ENCODE peak calls at places on chromosomes 11 and 22, in five cellular contexts. S is HCT116, R is MM.1S, U is hepatocyte, B is GM23248. J is an unnamed sample.

GRCh38 chr22:20023214-20023613 is 2.3 kb downstream of the TANGO2 start:
- DNase-seq in S (no peak), R (no peak), U (no peak), B (no peak), J (no peak)

GRCh38 chr11:63564056-63564784 is 1.0 kb upstream of the PLAAT2 start:
- DNase-seq in S (no peak), R (peak; percentile 90), U (peak; percentile 37), B (no peak), J (no peak)

GRCh38 chr11:120446802-120447201 is 64.7 kb upstream of the GRIK4 start:
- DNase-seq in S (no peak), R (no peak), U (no peak), B (no peak), J (no peak)

GRCh38 chr11:100816823-100817222 is 129.7 kb downstream of the ARHGAP42 start:
- DNase-seq in S (no peak), R (no peak), U (no peak), B (no peak), J (peak; percentile 83)

GRCh38 chr11:112418438-112418837 is 157.8 kb upstream of the PLET1 start:
- DNase-seq in S (no peak), R (no peak), U (no peak), B (no peak), J (no peak)

GRCh38 chr11:72091292-72091691 is 10.6 kb downstream of the LRRC51 start:
- DNase-seq in S (no peak), R (peak; percentile 28), U (peak; percentile 82), B (peak; percentile 74), J (peak; percentile 80)

GRCh38 chr11:134658481-134659080 is 246.5 kb upstream of the B3GAT1 start:
- DNase-seq in S (no peak), R (no peak), U (no peak), B (no peak), J (no peak)

GRCh38 chr11:44399968-44400367 is 90.0 kb upstream of the ALX4 start:
- DNase-seq in S (no peak), R (peak; percentile 42), U (no peak), B (no peak), J (no peak)

GRCh38 chr11:129063118-129063517 is 120.4 kb upstream of the TP53AIP1 start:
- DNase-seq in S (no peak), R (no peak), U (no peak), B (no peak), J (no peak)

GRCh38 chr22:50739279-50739691 is 1.3 kb downstream of the ACR start:
- DNase-seq in S (no peak), R (no peak), U (no peak), B (no peak), J (no peak)

GRCh38 chr22:34592341-34592740 is 473.6 kb upstream of the ISX start:
- DNase-seq in S (no peak), R (no peak), U (no peak), B (no peak), J (no peak)

GRCh38 chr11:68753300-68753699 is 2.0 kb upstream of the TESMIN start:
- DNase-seq in S (no peak), R (no peak), U (no peak), B (no peak), J (no peak)

GRCh38 chr11:74011360-74012071 is 2.6 kb upstream of the UCP3 start:
- DNase-seq in S (no peak), R (no peak), U (no peak), B (peak; percentile 55), J (no peak)

GRCh38 chr22:32999039-32999861 is 58.9 kb downstream of the SYN3 start:
- DNase-seq in S (no peak), R (no peak), U (no peak), B (no peak), J (no peak)

GRCh38 chr22:30781271-30781875 is 86.7 kb downstream of the OSBP2 start:
- DNase-seq in S (no peak), R (no peak), U (no peak), B (peak; percentile 27), J (peak; percentile 66)

GRCh38 chr11:14362613-14363012 is 3.6 kb upstream of the RRAS2 start:
- DNase-seq in S (no peak), R (no peak), U (no peak), B (no peak), J (no peak)

GRCh38 chr22:26410398-26410797 is 18.7 kb upstream of the ASPHD2 start:
- DNase-seq in S (no peak), R (no peak), U (no peak), B (no peak), J (no peak)

GRCh38 chr11:94563176-94563847 is 3.9 kb upstream of the PIWIL4 start:
- DNase-seq in S (no peak), R (no peak), U (no peak), B (peak; percentile 90), J (peak; percentile 76)

GRCh38 chr11:118102721-118103261 is 16.0 kb upstream of the SMIM35 start:
- DNase-seq in S (no peak), R (no peak), U (no peak), B (no peak), J (no peak)

GRCh38 chr11:66883021-66883968 is 26.4 kb downstream of the LRFN4 start:
- DNase-seq in S (peak; percentile 68), R (peak; percentile 61), U (peak; percentile 72), B (peak; percentile 88), J (peak; percentile 88)

GRCh38 chr11:7522546-7522945 is 8.7 kb downstream of the PPFIBP2 start:
- DNase-seq in S (no peak), R (no peak), U (no peak), B (no peak), J (no peak)

GRCh38 chr11:76629853-76630599 is 40.5 kb downstream of the LRRC32 start:
- DNase-seq in S (no peak), R (no peak), U (peak; percentile 52), B (peak; percentile 53), J (no peak)

DNA sequence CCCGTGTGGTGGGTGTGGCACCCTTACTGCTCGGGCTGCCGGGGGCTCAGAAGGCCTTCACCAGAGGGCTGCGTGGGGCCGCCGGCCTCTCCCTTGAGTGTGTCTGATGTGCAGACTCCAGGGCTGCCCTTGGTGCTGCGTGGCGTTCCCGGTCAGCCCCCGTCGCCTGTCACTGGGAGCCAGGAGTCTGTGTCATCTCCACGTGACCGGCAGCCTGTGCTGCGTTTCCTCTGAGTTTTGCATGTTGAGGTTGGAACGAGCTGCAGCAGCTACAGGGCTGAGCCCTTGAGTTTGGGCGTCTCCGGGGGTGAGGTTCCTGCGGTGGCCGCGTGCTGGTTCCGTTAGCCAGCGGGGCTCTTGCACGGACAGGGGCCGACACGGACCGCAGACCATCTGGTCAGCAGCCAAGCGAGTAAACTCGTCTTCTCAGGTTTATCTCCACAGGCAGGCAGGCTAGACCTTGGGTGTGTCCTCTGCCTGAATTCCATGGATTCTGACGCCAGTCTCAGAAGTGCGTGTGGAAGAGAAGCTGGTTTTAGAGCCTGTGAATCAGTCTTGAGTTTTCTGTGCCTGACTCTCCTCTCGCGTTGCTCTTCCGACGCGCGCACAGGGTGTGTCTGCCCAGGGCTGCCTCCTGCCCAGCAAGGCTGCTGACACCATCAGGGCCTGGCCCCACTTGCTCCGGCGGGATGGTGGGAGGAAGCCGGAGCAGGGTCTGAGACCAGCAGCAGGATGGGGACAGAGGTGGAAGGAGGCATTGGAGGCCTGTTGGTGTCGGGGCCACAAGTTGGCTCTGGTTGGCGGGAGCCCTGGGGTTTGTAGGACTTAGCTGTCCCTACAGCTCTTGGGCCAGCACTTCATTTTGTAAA is 10.5 kb downstream of the PTDSS2 start:
- DNase-seq in S (no peak), R (no peak), U (peak; percentile 77), B (peak; percentile 13), J (no peak)
- TF ChIP-seq EZH2phosphoT487 in S (no peak), R (no peak), U (no peak), B (no peak), J (no peak)

GRCh38 chr11:24794064-24794463 is 297.2 kb downstream of the LUZP2 start:
- DNase-seq in S (no peak), R (no peak), U (no peak), B (no peak), J (no peak)
- TF ChIP-seq EZH2phosphoT487 in S (no peak), R (no peak), U (no peak), B (no peak), J (no peak)

DNA sequence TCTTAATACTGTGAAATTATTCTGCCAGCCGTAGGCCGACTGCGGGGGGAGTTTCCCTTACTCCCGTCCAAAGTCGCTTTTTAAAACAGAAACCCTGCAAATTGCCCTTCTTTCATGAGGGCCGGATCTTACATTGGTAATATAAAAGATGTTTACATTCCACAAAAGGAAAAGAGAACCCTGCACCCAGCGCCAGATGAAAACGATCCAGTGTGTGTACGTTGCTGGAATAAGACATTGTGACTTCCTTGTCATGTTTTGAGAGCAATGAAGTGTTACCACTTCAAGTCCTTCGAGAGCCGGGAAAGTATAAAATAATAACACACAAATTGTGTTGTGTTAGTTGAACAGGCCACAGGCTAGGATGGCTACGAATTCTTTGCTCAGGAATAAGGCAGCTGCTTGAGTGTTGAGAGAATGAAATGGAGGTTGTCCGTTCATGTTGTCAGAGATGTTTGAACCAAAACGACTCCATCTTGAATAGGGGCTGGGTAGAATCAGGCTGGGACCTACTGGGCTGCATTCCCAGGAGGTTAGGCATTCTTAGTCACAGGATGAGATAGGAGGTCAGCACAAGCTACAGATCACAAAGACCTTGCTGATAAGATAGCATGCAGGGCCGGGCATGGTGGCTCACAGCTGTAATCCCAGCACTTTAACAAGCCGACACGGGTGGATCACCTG is 5.4 kb upstream of the ARHGAP8 start:
- DNase-seq in S (no peak), R (no peak), U (peak; percentile 66), B (no peak), J (no peak)
- TF ChIP-seq EZH2phosphoT487 in S (no peak), R (no peak), U (no peak), B (no peak), J (no peak)

DNA sequence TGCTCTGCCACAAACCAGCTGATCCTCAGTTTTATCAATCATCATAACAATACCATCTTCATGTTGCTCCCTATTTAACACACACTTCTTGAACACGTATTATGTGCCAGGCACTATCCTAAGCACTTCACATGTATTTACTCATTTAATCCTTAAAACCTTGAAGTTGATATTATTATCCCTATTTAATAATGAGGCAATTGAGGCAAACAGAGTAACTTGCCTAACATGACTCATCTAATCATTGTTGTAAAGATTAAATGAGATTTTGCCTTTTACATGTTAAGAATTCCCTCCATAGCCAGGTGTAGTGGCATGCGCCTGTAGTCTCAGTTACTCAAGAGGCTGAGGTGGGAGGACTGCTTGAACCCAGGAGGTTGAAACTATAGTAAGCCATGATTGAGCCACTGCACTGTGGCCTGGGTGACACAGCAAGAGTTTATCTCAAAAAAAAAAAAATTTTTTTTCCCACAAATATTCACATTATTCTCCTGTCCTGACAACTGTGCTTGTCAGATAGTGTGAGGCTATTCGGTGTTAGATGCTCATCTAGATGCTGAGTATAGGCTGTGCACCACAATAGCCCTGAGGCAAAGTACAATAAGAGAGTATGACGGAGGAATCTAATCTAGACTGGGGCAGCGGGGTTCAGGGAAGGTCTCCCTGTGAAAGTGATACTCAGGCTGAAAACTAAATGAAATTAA is 13.4 kb downstream of the CKAP5 start:
- DNase-seq in S (no peak), R (no peak), U (no peak), B (no peak), J (no peak)
- TF ChIP-seq EZH2phosphoT487 in S (no peak), R (no peak), U (no peak), B (no peak), J (no peak)

GRCh38 chr11:29061452-29061851 is 953.3 kb downstream of the METTL15 start:
- DNase-seq in S (no peak), R (no peak), U (no peak), B (no peak), J (no peak)

GRCh38 chr11:29063630-29064361 is 953.0 kb downstream of the KCNA4 start:
- DNase-seq in S (no peak), R (no peak), U (no peak), B (no peak), J (peak; percentile 65)
- TF ChIP-seq EZH2phosphoT487 in S (no peak), R (no peak), U (no peak), B (no peak), J (no peak)

J was measured in PC-3.